ENCODE peak calls at places on chromosomes 2 and 18, in seven cellular contexts. W is uterus; Z is upper lobe of right lung; I is SK-N-SH; K is body of pancreas; S is DND-41; E is effector memory CD4-positive, alpha-beta T cell. L is an unnamed sample. For H3K9me3 and H3K27me3, the result is how much of the 10 kb centered on the place peaks cover.

GRCh38 chr2:18402-19271 is 27.7 kb downstream of the FAM110C start:
- DNase-seq in W (no peak), Z (no peak), I (peak), K (no peak), S (no peak), E (no peak), L (no peak)

GRCh38 chr2:239663364-239663924 is 262.6 kb upstream of the HDAC4 start:
- DNase-seq in W (no peak), Z (no peak), I (no peak), K (no peak), S (no peak), E (no peak), L (no peak)

GRCh38 chr2:240570531-240571313 is 2.4 kb downstream of the RNPEPL1 start:
- DNase-seq in W (no peak), Z (peak), I (peak), K (no peak), S (no peak), E (no peak), L (peak)

GRCh38 chr2:63763336-63764056 is 78.2 kb upstream of the UGP2 start:
- DNase-seq in W (no peak), Z (no peak), I (no peak), K (peak), S (no peak), E (no peak), L (no peak)

GRCh38 chr2:240466579-240467148 is 31.2 kb downstream of the GPC1 start:
- DNase-seq in W (peak), Z (no peak), I (peak), K (peak), S (peak), E (no peak), L (peak)

GRCh38 chr2:224957540-224958465 is 84.5 kb downstream of the DOCK10 start:
- DNase-seq in W (no peak), Z (no peak), I (no peak), K (no peak), S (no peak), E (no peak), L (no peak)

GRCh38 chr2:196252408-196253114 is 81.2 kb upstream of the STK17B start:
- DNase-seq in W (no peak), Z (no peak), I (no peak), K (no peak), S (no peak), E (no peak), L (no peak)

GRCh38 chr18:23133860-23134779 is 1.2 kb upstream of the CABLES1 start:
- DNase-seq in W (no peak), Z (peak), I (peak), K (peak), S (no peak), E (no peak), L (peak)

GRCh38 chr2:218028189-218028495 is 25.3 kb upstream of the TNS1 start:
- DNase-seq in W (no peak), Z (no peak), I (no peak), K (no peak), S (no peak), E (no peak), L (no peak)

GRCh38 chr2:128347701-128348504 is 29.2 kb upstream of the HS6ST1 start:
- DNase-seq in W (peak), Z (no peak), I (peak), K (peak), S (no peak), E (no peak), L (peak)

GRCh38 chr2:131431336-131431735 is 44.6 kb upstream of the TUBA3D start:
- DNase-seq in W (no peak), Z (no peak), I (no peak), K (no peak), S (no peak), E (no peak), L (no peak)

GRCh38 chr2:30039101-30039500 is 107.7 kb upstream of the YPEL5 start:
- DNase-seq in W (no peak), Z (no peak), I (no peak), K (no peak), S (no peak), E (no peak), L (no peak)

GRCh38 chr2:218996937-218997336 is 3.7 kb upstream of the CRYBA2 start:
- DNase-seq in W (no peak), Z (no peak), I (peak), K (peak), S (no peak), E (no peak), L (peak)

GRCh38 chr2:62215306-62216064 is 19.6 kb downstream of the B3GNT2 start:
- DNase-seq in W (no peak), Z (no peak), I (peak), K (no peak), S (no peak), E (no peak), L (peak)

GRCh38 chr2:213306320-213306942 is 22.2 kb downstream of the SPAG16 start:
- DNase-seq in W (no peak), Z (peak), I (no peak), K (peak), S (no peak), E (no peak), L (no peak)

GRCh38 chr2:98908909-98909308 is 27.1 kb downstream of the CRACDL start:
- DNase-seq in W (no peak), Z (no peak), I (no peak), K (no peak), S (no peak), E (no peak), L (no peak)

GRCh38 chr18:3319894-3320438 is 58.0 kb downstream of the MYL12B start:
- DNase-seq in W (no peak), Z (no peak), I (peak), K (no peak), S (no peak), E (no peak), L (no peak)

GRCh38 chr2:27705851-27706622 is 42.3 kb downstream of the SLC4A1AP start:
- DNase-seq in W (peak), Z (no peak), I (no peak), K (peak), S (no peak), E (no peak), L (no peak)

GRCh38 chr18:42860011-42860410 is 255.5 kb downstream of the RIT2 start:
- DNase-seq in W (no peak), Z (no peak), I (no peak), K (no peak), S (no peak), E (no peak), L (no peak)

GRCh38 chr2:237156131-237156856 is 70.6 kb downstream of the COPS8 start:
- DNase-seq in W (peak), Z (no peak), I (peak), K (no peak), S (no peak), E (no peak), L (no peak)

GRCh38 chr2:224722250-224722649 is 6.1 kb upstream of the CCDC195 start:
- DNase-seq in W (no peak), Z (no peak), I (no peak), K (no peak), S (no peak), E (no peak), L (no peak)

GRCh38 chr2:131085646-131086045 is 7.6 kb downstream of the FAM168B start:
- DNase-seq in W (no peak), Z (no peak), I (no peak), K (no peak), S (no peak), E (no peak), L (no peak)

GRCh38 chr2:55033921-55034320 is 16.3 kb downstream of the RTN4 start:
- DNase-seq in W (no peak), Z (no peak), I (no peak), K (no peak), S (no peak), E (no peak), L (no peak)

GRCh38 chr2:100228415-100228814 is 86.0 kb upstream of the AFF3 start:
- DNase-seq in W (no peak), Z (no peak), I (no peak), K (no peak), S (no peak), E (no peak), L (no peak)

GRCh38 chr2:14240868-14241267 is 391.6 kb upstream of the LRATD1 start:
- DNase-seq in W (no peak), Z (no peak), I (no peak), K (no peak), S (no peak), E (no peak), L (no peak)

GRCh38 chr2:215594766-215595165 is 158.9 kb upstream of the FN1 start:
- DNase-seq in W (no peak), Z (no peak), I (no peak), K (no peak), S (no peak), E (no peak), L (no peak)

GRCh38 chr2:61750624-61751023 is 103.2 kb downstream of the FAM161A start:
- DNase-seq in W (no peak), Z (no peak), I (no peak), K (no peak), S (no peak), E (no peak), L (no peak)

GRCh38 chr18:25805323-25805722 is 285.1 kb downstream of the SS18 start:
- DNase-seq in W (no peak), Z (no peak), I (no peak), K (no peak), S (no peak), E (no peak), L (no peak)

GRCh38 chr18:25810736-25811135 is 279.7 kb downstream of the SS18 start:
- DNase-seq in W (no peak), Z (no peak), I (no peak), K (no peak), S (no peak), E (no peak), L (no peak)

GRCh38 chr18:25805939-25806338 is 284.5 kb downstream of the SS18 start:
- DNase-seq in W (no peak), Z (no peak), I (no peak), K (no peak), S (no peak), E (no peak), L (no peak)
- H3K4me3 ChIP-seq in W (no peak), Z (no peak), I (no peak), K (no peak), S (no peak), E (no peak), L (no peak)

DNA sequence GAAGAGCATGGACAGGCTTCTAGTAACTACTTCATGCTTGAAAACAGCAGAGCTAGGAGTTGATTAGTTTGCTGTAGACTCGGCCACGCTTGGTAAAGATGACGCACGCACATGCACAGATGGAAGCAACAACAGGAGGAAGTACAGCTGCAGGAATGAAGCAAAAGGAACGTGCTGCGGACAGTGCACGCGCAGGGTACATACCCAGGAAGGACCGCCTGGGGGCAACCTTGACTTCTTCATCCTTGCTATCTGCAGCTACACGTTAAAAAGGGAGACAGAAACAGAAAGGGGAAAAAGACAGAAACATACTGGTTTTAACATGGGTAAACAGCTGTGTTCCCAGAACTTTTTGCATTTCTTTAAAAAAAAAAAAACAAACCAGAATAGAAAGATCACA is 17.7 kb downstream of the SLC66A2 start:
- DNase-seq in W (peak), Z (peak), I (no peak), K (peak), S (no peak), E (no peak), L (no peak)
- H3K9me3 ChIP-seq in W (under half), Z (under half), I (under half), K (under half), S (half or more), E (under half), L (under half)

GRCh38 chr2:119523959-119524694 is at the start of gene SCTR:
- DNase-seq in W (no peak), Z (peak), I (peak), K (peak), S (no peak), E (no peak), L (no peak)

GRCh38 chr2:119528036-119528435 is 3.8 kb upstream of the SCTR start:
- DNase-seq in W (no peak), Z (no peak), I (no peak), K (no peak), S (no peak), E (no peak), L (no peak)

GRCh38 chr2:119523383-119523958 is 812 bp downstream of the SCTR start:
- DNase-seq in W (no peak), Z (no peak), I (no peak), K (no peak), S (no peak), E (no peak), L (no peak)

GRCh38 chr2:119522561-119523110 is 1.6 kb downstream of the SCTR start:
- DNase-seq in W (no peak), Z (no peak), I (no peak), K (peak), S (no peak), E (no peak), L (no peak)

DNA sequence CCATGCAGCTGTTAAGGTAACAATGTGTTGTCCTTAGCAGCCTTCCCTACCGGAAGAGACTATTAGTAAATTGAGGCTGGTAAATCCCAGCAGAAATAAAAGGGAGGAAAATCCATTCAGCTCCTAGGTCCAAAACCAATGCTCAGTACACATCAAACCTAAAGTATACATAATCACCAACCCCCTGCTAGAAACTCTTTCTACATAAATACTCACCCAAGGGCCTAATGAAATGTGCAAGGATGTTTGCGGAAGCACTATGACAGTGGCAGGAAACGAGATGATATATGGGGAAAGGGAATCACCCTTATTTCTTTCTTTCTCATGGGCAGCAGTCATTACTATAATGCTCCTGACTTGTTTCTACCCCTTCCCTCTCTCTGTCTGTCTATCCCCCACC is 1.3 kb upstream of the SCTR start:
- DNase-seq in W (no peak), Z (no peak), I (no peak), K (no peak), S (no peak), E (no peak), L (no peak)
- H3K27me3 ChIP-seq in W (under half), Z (under half), I (under half), K (under half), S (under half), E (under half), L (under half)

GRCh38 chr18:55420977-55421611 is 166.9 kb downstream of the TCF4 start:
- DNase-seq in W (no peak), Z (no peak), I (no peak), K (no peak), S (no peak), E (no peak), L (no peak)
- H3K4me3 ChIP-seq in W (no peak), Z (peak), I (no peak), K (no peak), S (no peak), E (no peak), L (peak)